ENCODE peak calls at places on chromosomes 2 and 18, in seven cellular contexts. E is suprapubic skin, D is ovary, T is A549, J is thyroid gland, X is uterus, F is heart left ventricle. V is an unnamed sample.
A peak's percentile ranks its signal among the peaks of the same experiment; 100 is the strongest.

GRCh38 chr2:61175036-61175435 is 13.0 kb downstream of the C2orf74 start:
- DNase-seq in E (no peak), D (no peak), T (no peak), J (no peak), X (no peak), F (no peak), V (no peak)

GRCh38 chr2:8564475-8564874 is 117.4 kb upstream of the ID2 start:
- DNase-seq in E (peak; percentile 21), D (no peak), T (no peak), J (no peak), X (no peak), F (no peak), V (no peak)

GRCh38 chr18:9708057-9708881 is at the start of gene RAB31:
- DNase-seq in E (peak; percentile 84), D (peak; percentile 85), T (peak; percentile 44), J (peak; percentile 86), X (peak; percentile 89), F (peak; percentile 90), V (peak; percentile 69)

GRCh38 chr2:225274751-225275150 is 124.8 kb upstream of the NYAP2 start:
- DNase-seq in E (no peak), D (no peak), T (no peak), J (peak; percentile 3), X (no peak), F (no peak), V (no peak)

GRCh38 chr2:40243581-40243980 is 208.3 kb downstream of the SLC8A1 start:
- DNase-seq in E (no peak), D (no peak), T (no peak), J (no peak), X (no peak), F (no peak), V (no peak)

GRCh38 chr18:79503891-79504475 is 108.3 kb downstream of the NFATC1 start:
- DNase-seq in E (no peak), D (peak; percentile 7), T (no peak), J (no peak), X (peak; percentile 2), F (no peak), V (no peak)

GRCh38 chr2:202035089-202035940 is 1.7 kb downstream of the FZD7 start:
- DNase-seq in E (peak; percentile 72), D (peak; percentile 78), T (no peak), J (peak; percentile 49), X (peak; percentile 72), F (peak; percentile 79), V (peak; percentile 73)

GRCh38 chr2:84823229-84823628 is 57.7 kb downstream of the TRABD2A start:
- DNase-seq in E (no peak), D (no peak), T (no peak), J (no peak), X (no peak), F (no peak), V (no peak)

GRCh38 chr2:19021721-19022120 is 336.7 kb downstream of the OSR1 start:
- DNase-seq in E (no peak), D (no peak), T (no peak), J (no peak), X (no peak), F (no peak), V (no peak)

GRCh38 chr2:106187426-106187825 is 6.7 kb downstream of the UXS1 start:
- DNase-seq in E (no peak), D (no peak), T (no peak), J (no peak), X (no peak), F (no peak), V (no peak)

GRCh38 chr18:32271649-32272324 is 81.9 kb downstream of the MEP1B start:
- DNase-seq in E (no peak), D (peak; percentile 50), T (peak; percentile 40), J (peak; percentile 34), X (no peak), F (no peak), V (no peak)

GRCh38 chr18:58290059-58290747 is 246.2 kb downstream of the NEDD4L start:
- DNase-seq in E (no peak), D (no peak), T (no peak), J (no peak), X (no peak), F (no peak), V (no peak)

GRCh38 chr2:106596844-106597243 is 109.7 kb downstream of the CD8B2 start:
- DNase-seq in E (no peak), D (no peak), T (peak; percentile 29), J (no peak), X (no peak), F (no peak), V (no peak)

GRCh38 chr2:223711596-223712326 is 109.6 kb upstream of the SCG2 start:
- DNase-seq in E (no peak), D (no peak), T (no peak), J (no peak), X (no peak), F (no peak), V (no peak)

GRCh38 chr2:22035333-22035964 is 911.7 kb downstream of the TDRD15 start:
- DNase-seq in E (no peak), D (no peak), T (no peak), J (no peak), X (no peak), F (peak; percentile 65), V (no peak)

GRCh38 chr2:201174687-201175086 is 8.3 kb upstream of the CASP10 start:
- DNase-seq in E (no peak), D (no peak), T (no peak), J (no peak), X (no peak), F (no peak), V (no peak)

GRCh38 chr2:140893685-140894084 is 1237.1 kb downstream of the LRP1B start:
- DNase-seq in E (no peak), D (no peak), T (peak; percentile 0), J (no peak), X (no peak), F (no peak), V (no peak)

GRCh38 chr2:37168217-37168981 is 11.6 kb upstream of the EIF2AK2 start:
- DNase-seq in E (no peak), D (no peak), T (peak; percentile 78), J (peak; percentile 8), X (no peak), F (no peak), V (no peak)

GRCh38 chr18:75307530-75307929 is 96.9 kb downstream of the TSHZ1 start:
- DNase-seq in E (no peak), D (no peak), T (no peak), J (no peak), X (no peak), F (no peak), V (no peak)

GRCh38 chr2:68714866-68715265 is 19.7 kb upstream of the ARHGAP25 start:
- DNase-seq in E (no peak), D (no peak), T (no peak), J (peak; percentile 15), X (no peak), F (peak; percentile 75), V (no peak)

GRCh38 chr2:60961457-60961856 is 56.1 kb upstream of the PEX13 start:
- DNase-seq in E (no peak), D (no peak), T (peak; percentile 4), J (no peak), X (no peak), F (no peak), V (no peak)

GRCh38 chr2:74849228-74849892 is 15.4 kb downstream of the HK2 start:
- DNase-seq in E (no peak), D (no peak), T (no peak), J (no peak), X (no peak), F (peak; percentile 58), V (peak; percentile 59)

GRCh38 chr18:23257686-23258565 is 122.6 kb downstream of the CABLES1 start:
- DNase-seq in E (no peak), D (no peak), T (no peak), J (no peak), X (no peak), F (no peak), V (no peak)

GRCh38 chr2:239369631-239370161 is 31.1 kb downstream of the HDAC4 start:
- DNase-seq in E (peak; percentile 63), D (no peak), T (no peak), J (peak; percentile 87), X (no peak), F (no peak), V (peak; percentile 87)

GRCh38 chr2:189545424-189545823 is 35.2 kb downstream of the SLC40A1 start:
- DNase-seq in E (no peak), D (no peak), T (no peak), J (no peak), X (peak; percentile 51), F (no peak), V (no peak)

GRCh38 chr2:64393611-64394010 is 60.4 kb upstream of the LGALSL start:
- DNase-seq in E (no peak), D (no peak), T (no peak), J (no peak), X (no peak), F (no peak), V (no peak)

GRCh38 chr2:64392514-64392913 is 61.4 kb upstream of the LGALSL start:
- DNase-seq in E (no peak), D (no peak), T (no peak), J (no peak), X (no peak), F (no peak), V (no peak)

GRCh38 chr2:64396001-64396400 is 58.0 kb upstream of the LGALSL start:
- DNase-seq in E (no peak), D (no peak), T (no peak), J (no peak), X (no peak), F (no peak), V (no peak)

GRCh38 chr2:64391940-64392339 is 62.0 kb upstream of the LGALSL start:
- DNase-seq in E (no peak), D (no peak), T (no peak), J (no peak), X (no peak), F (no peak), V (no peak)

DNA sequence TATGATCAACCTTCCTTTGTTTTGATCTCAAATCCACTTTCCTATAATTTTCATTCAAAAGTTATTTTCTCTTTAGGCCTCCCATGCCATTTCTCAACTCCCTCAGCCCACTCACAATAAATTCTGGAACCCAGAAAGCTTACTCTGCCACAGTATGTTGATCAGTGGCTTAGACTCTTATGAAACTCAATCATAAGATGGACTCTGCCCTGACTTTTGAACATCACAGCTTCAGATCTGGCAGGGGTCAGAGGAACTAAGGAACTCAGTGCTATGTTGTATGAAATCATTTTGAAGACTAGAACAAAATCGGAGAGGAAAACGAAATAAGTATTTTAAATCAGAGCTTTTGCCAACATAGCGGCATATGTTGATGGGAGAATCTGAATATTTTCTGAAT is 59.8 kb upstream of the LGALSL start:
- DNase-seq in E (no peak), D (no peak), T (no peak), J (no peak), X (no peak), F (no peak), V (no peak)
- TF ChIP-seq POLR2A in E (no peak), D (no peak), T (no peak), J (no peak), X (no peak), F (no peak), V (no peak)

GRCh38 chr18:10726198-10727068 is 200.6 kb downstream of the NAPG start:
- DNase-seq in E (no peak), D (no peak), T (no peak), J (peak; percentile 73), X (no peak), F (no peak), V (no peak)
- H3K4me3 ChIP-seq in E (peak overlapping the region; percentile 35), D (no peak overlapping the region), T (no peak overlapping the region), J (no peak overlapping the region), X (no peak overlapping the region), F (no peak overlapping the region), V (no peak overlapping the region)

GRCh38 chr18:59918320-59918755 is 18.5 kb downstream of the PMAIP1 start:
- DNase-seq in E (no peak), D (no peak), T (peak; percentile 31), J (peak; percentile 91), X (no peak), F (peak; percentile 44), V (peak; percentile 75)
- H3K4me1 ChIP-seq in E (peaks cover 14% of the 10 kb centered on the region), D (no peaks in the 10 kb centered on the region), T (peaks cover 20% of the 10 kb centered on the region), J (peaks cover 23% of the 10 kb centered on the region), X (no peaks in the 10 kb centered on the region), F (no peaks in the 10 kb centered on the region), V (no peaks in the 10 kb centered on the region)

GRCh38 chr2:1169291-1169949 is 218.8 kb downstream of the SNTG2 start:
- DNase-seq in E (no peak), D (no peak), T (no peak), J (no peak), X (no peak), F (no peak), V (no peak)
- TF ChIP-seq POLR2A in E (no peak), D (no peak), T (no peak), J (no peak), X (no peak), F (no peak), V (no peak)